ENCODE peak calls at places on chromosome 11, in eight cellular contexts. H is activated gamma-delta T cell treated with Interleukin-2 at 50 U/mL for 16 hours; J is non-pigmented ciliary epithelial cell; R is brain pericyte; E is AG09319; N is activated CD8-positive, alpha-beta memory T cell treated with anti-CD3 and anti-CD28 coated beads, Interleukin-2, amount 10 ng/mL, durations not matched to agents 7 days and 5 days; G is head of caudate nucleus; P is naive thymus-derived CD8-positive, alpha-beta T cell. C is an unnamed sample.

GRCh38 chr11:125319649-125320048 is 155.1 kb downstream of the PKNOX2 start:
- DNase-seq in N (no peak), P (no peak), J (no peak), H (no peak), E (no peak), R (no peak), G (no peak), C (no peak)

GRCh38 chr11:11989774-11990744 is 18.4 kb downstream of the DKK3 start:
- DNase-seq in H (no peak), E (peak; percentile 64), P (no peak), R (no peak), N (no peak), G (no peak), J (no peak), C (peak; percentile 55)

GRCh38 chr11:110123003-110123402 is 29.8 kb downstream of the ZC3H12C start:
- DNase-seq in P (no peak), R (no peak), N (no peak), J (peak; percentile 72), E (no peak), H (no peak), G (no peak), C (peak; percentile 42)

GRCh38 chr11:128200467-128200866 is 386.9 kb downstream of the ETS1 start:
- DNase-seq in J (no peak), P (no peak), N (no peak), G (no peak), E (no peak), R (no peak), H (no peak), C (no peak)

GRCh38 chr11:46246514-46246913 is 30.9 kb upstream of the CREB3L1 start:
- DNase-seq in N (no peak), P (no peak), G (no peak), H (no peak), R (no peak), J (no peak), E (peak; percentile 36), C (peak; percentile 59)

GRCh38 chr11:123472236-123472935 is 42.3 kb downstream of the GRAMD1B start:
- DNase-seq in J (no peak), E (no peak), N (no peak), G (no peak), H (no peak), R (no peak), P (no peak), C (no peak)

GRCh38 chr11:60396382-60396781 is at the start of gene MS4A14:
- DNase-seq in H (no peak), E (no peak), J (no peak), P (no peak), R (no peak), N (no peak), G (no peak), C (no peak)

GRCh38 chr11:12066056-12066798 is 44.2 kb upstream of the MICAL2 start:
- DNase-seq in R (no peak), H (no peak), E (no peak), G (no peak), N (no peak), P (no peak), J (peak; percentile 95), C (peak; percentile 95)

GRCh38 chr11:34366522-34366921 is 8.7 kb upstream of the ABTB2 start:
- DNase-seq in G (no peak), H (no peak), J (no peak), N (no peak), P (no peak), E (no peak), R (no peak), C (no peak)

GRCh38 chr11:2516276-2517015 is 71.6 kb downstream of the KCNQ1 start:
- DNase-seq in E (no peak), R (no peak), J (no peak), G (peak; percentile 1), N (peak; percentile 22), H (no peak), P (no peak), C (no peak)

GRCh38 chr11:64285885-64286800 is 495 bp downstream of the GPR137 start:
- DNase-seq in G (no peak), P (no peak), N (peak; percentile 58), E (no peak), H (no peak), R (no peak), J (no peak), C (no peak)

GRCh38 chr11:2521081-2521480 is 76.3 kb downstream of the KCNQ1 start:
- DNase-seq in R (no peak), P (no peak), E (no peak), G (peak; percentile 1), N (peak; percentile 27), H (no peak), J (no peak), C (no peak)

GRCh38 chr11:6443269-6444003 is 2.6 kb upstream of the HPX start:
- DNase-seq in H (peak; percentile 49), J (no peak), P (peak; percentile 38), E (peak; percentile 14), G (peak; percentile 75), N (peak; percentile 69), R (no peak), C (peak; percentile 65)

GRCh38 chr11:20647976-20648565 is 21.3 kb upstream of the NELL1 start:
- DNase-seq in R (no peak), G (peak; percentile 47), J (no peak), N (peak; percentile 44), E (peak; percentile 7), P (no peak), H (peak; percentile 30), C (peak; percentile 46)

GRCh38 chr11:19242184-19242932 is 1.6 kb upstream of the E2F8 start:
- DNase-seq in N (no peak), R (no peak), E (no peak), J (no peak), P (no peak), G (no peak), H (no peak), C (peak; percentile 21)

GRCh38 chr11:1305558-1306056 is 3.8 kb downstream of the TOLLIP start:
- DNase-seq in P (no peak), E (no peak), G (no peak), J (no peak), N (no peak), H (no peak), R (no peak), C (no peak)

GRCh38 chr11:127806486-127806885 is 780.9 kb downstream of the ETS1 start:
- DNase-seq in N (no peak), J (no peak), E (no peak), P (no peak), H (no peak), G (no peak), R (no peak), C (no peak)